ENCODE peak calls at places on chromosomes 1 and 21, in six cellular contexts. T, H, S, Q, A and N are unnamed samples.
A peak's percentile ranks its signal among the peaks of the same experiment; 100 is the strongest.

GRCh38 chr21:25461730-25462129 is 145.6 kb downstream of the MRPL39 start:
- DNase-seq in T (no peak), S (no peak), A (no peak), H (no peak), Q (no peak), N (no peak)

GRCh38 chr1:204477036-204477740 is 17.4 kb downstream of the PIK3C2B start:
- DNase-seq in Q (no peak), S (no peak), A (no peak), H (no peak), T (no peak), N (no peak)

GRCh38 chr1:17856496-17857108 is 101.5 kb downstream of the ACTL8 start:
- DNase-seq in H (no peak), Q (no peak), T (no peak), S (no peak), A (no peak), N (no peak)

GRCh38 chr1:66764994-66765578 is 12.8 kb downstream of the DYNLT5 start:
- DNase-seq in H (peak; percentile 40), S (peak; percentile 78), T (peak; percentile 16), Q (no peak), A (peak; percentile 53), N (peak; percentile 34)

GRCh38 chr1:183711691-183712401 is 58.7 kb upstream of the APOBEC4 start:
- DNase-seq in Q (no peak), A (peak; percentile 82), H (no peak), T (no peak), S (peak; percentile 14), N (no peak)

GRCh38 chr1:55172272-55172671 is 42.9 kb downstream of the USP24 start:
- DNase-seq in Q (no peak), H (no peak), S (no peak), T (no peak), A (peak; percentile 60), N (no peak)

GRCh38 chr1:161216945-161217712 is 2.0 kb downstream of the FCER1G start:
- DNase-seq in S (peak; percentile 80), A (no peak), Q (no peak), H (no peak), T (no peak), N (no peak)

GRCh38 chr1:150555198-150555970 is 6.2 kb downstream of the ADAMTSL4 start:
- DNase-seq in A (no peak), S (no peak), Q (no peak), H (no peak), T (no peak), N (no peak)

GRCh38 chr1:33370286-33370685 is 49.4 kb upstream of the A3GALT2 start:
- DNase-seq in A (no peak), H (no peak), Q (no peak), T (no peak), S (peak; percentile 81), N (no peak)

GRCh38 chr1:147811273-147811672 is 50.9 kb upstream of the GJA5 start:
- DNase-seq in Q (no peak), H (no peak), A (peak; percentile 8), T (no peak), S (no peak), N (no peak)

GRCh38 chr1:78250201-78250600 is 204.4 kb downstream of the GIPC2 start:
- DNase-seq in A (no peak), Q (no peak), H (no peak), T (no peak), S (no peak), N (no peak)

GRCh38 chr21:46392921-46393320 is 65.8 kb upstream of the DIP2A start:
- DNase-seq in Q (peak; percentile 87), S (no peak), T (no peak), A (no peak), H (peak; percentile 33), N (no peak)

GRCh38 chr1:172895050-172895460 is 155.7 kb downstream of the TNFSF18 start:
- DNase-seq in Q (no peak), T (no peak), A (peak; percentile 8), S (peak; percentile 52), H (no peak), N (no peak)

GRCh38 chr1:171872430-171872829 is 31.1 kb downstream of the DNM3 start:
- DNase-seq in A (no peak), H (no peak), Q (no peak), S (no peak), T (no peak), N (no peak)

GRCh38 chr1:101025283-101025679 is 303 bp downstream of the DPH5 start:
- DNase-seq in A (peak; percentile 40), H (no peak), Q (no peak), T (no peak), S (no peak), N (peak; percentile 8)

GRCh38 chr1:112879834-112880233 is 76.2 kb downstream of the SLC16A1 start:
- DNase-seq in Q (no peak), A (no peak), S (no peak), T (no peak), H (no peak), N (no peak)

GRCh38 chr1:160146107-160146506 is 5.3 kb upstream of the ATP1A4 start:
- DNase-seq in A (no peak), S (no peak), H (no peak), Q (no peak), T (no peak), N (no peak)

GRCh38 chr1:96596226-96596625 is 125.4 kb upstream of the PTBP2 start:
- DNase-seq in S (peak; percentile 11), H (no peak), T (peak; percentile 76), Q (no peak), A (peak; percentile 48), N (peak; percentile 26)

GRCh38 chr1:169427081-169427611 is at the start of gene CCDC181:
- DNase-seq in S (peak; percentile 78), T (peak; percentile 90), A (peak; percentile 94), H (no peak), Q (peak; percentile 78), N (peak; percentile 87)

GRCh38 chr1:32337855-32338636 is 2.0 kb upstream of the MARCKSL1 start:
- DNase-seq in A (no peak), T (no peak), S (no peak), H (no peak), Q (peak; percentile 12), N (no peak)

GRCh38 chr1:166063701-166064100 is 103.1 kb downstream of the FAM78B start:
- DNase-seq in T (no peak), H (no peak), A (no peak), Q (no peak), S (no peak), N (no peak)

GRCh38 chr1:35298464-35298863 is 30.0 kb downstream of the ZMYM4 start:
- DNase-seq in S (peak; percentile 48), T (peak; percentile 28), H (no peak), A (peak; percentile 58), Q (peak; percentile 15), N (peak; percentile 30)
- TF ChIP-seq CTCF in S (peak; percentile 46), T (no peak), H (no peak), A (peak; percentile 53), Q (peak; percentile 30), N (no peak)

DNA sequence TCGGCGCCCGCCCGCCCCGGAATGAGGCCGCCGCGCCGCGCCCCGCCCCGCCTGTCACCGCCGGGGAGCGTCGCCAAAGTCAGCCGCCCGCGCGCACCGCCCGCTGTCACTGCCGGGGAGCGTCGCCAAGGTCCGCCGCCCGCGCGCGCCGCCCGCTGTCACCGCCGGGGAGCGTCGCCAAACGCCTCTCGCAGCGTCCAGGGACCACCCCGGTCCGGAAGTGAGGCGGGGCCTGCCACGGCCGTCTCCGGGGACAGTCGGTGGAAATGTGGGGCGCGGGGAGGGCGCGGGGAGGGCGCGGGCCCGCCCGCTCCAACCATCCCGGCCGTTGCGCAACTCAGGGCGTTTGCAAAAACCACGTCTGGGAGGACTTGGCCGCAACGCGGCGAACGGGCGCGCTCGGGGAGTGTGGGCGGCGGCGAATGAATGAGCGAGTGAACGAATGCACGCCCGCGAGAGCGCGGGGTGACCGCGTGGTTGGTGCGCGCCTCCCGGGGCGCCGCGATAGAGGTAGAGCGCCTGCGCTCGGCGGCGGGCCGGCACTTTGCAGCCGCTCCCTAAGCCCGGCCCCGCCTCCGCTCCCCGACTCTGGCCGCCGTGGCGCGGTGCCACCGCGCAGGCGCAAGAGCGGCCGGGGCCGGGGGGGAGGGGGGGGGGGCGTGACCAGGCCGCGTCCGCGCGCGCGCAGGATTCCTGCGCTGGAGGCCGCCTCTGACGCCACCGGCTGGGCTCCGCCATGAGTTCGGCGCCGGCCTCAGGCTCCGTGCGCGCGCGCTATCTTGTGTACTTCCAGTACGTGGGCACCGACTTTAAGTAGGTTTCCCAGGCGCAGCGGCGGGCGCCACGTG is at the start of the genes ACAP3 and PUSL1:
- DNase-seq in H (peak; percentile 79), Q (peak; percentile 92), S (peak; percentile 96), T (peak; percentile 82), A (peak; percentile 95), N (peak; percentile 86)
- TF ChIP-seq CTCF in H (no peak), Q (no peak), S (no peak), T (no peak), A (no peak), N (no peak)

DNA sequence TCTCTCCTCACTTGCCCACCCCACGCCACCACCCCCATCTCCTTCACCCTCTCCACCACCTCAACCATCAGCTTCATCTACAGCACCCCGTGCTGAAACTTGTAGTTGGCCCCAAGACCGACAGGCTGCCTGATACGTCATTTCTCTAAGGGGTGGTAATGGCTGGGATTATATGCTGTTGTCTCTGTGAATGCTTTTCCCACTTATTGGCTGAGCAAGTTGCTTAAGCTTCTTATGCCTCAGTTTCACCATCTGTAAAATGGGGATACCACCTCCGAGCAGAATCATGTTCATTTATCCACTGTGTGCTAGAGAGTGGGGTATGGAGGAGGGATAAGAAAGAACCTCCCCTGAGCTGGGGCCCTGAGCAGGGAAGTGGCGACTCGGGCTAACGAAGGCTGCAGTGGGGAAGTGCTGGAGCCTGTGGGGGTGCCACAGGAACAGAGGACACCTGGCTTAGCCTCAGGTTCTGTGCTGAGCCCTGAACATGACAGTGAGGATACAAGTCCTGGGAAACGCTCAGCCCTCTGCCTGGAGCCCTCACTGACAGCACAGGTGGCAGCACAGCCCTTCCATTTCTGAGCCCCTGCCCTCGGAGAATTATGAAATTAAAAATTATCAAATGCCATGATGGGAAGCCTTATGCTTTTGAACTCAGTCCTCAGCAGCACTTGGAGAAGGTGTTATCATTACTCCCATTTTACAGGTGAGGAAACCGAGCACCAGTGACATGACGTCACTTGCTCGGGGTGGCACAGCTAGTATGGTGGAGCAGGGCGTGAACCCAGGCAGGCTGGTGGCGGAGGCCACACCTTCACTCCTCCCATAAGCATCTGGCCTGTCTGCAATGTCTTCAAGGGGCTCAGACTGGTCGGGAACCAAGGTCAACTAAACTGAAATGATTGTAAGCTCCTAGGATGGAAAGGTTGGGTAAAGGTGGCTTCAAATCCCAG is 2.8 kb downstream of the MATN1 start:
- DNase-seq in A (no peak), Q (no peak), T (no peak), S (no peak), H (no peak), N (no peak)
- TF ChIP-seq CTCF in A (no peak), Q (no peak), T (no peak), S (no peak), H (no peak), N (no peak)

GRCh38 chr1:39129514-39129913 is 75.0 kb upstream of the MACF1 start:
- DNase-seq in A (no peak), T (no peak), H (no peak), S (peak; percentile 52), Q (no peak), N (no peak)
- TF ChIP-seq CTCF in A (peak; percentile 44), T (no peak), H (no peak), S (peak; percentile 41), Q (no peak), N (no peak)